ENCODE peak calls at places on chromosomes 2 and 18, in eight cellular contexts. One of them, this sample, is unnamed.

GRCh38 chr2:26185304-26185928 is 12.5 kb downstream of the GAREM2 start:
- DNase-seq in dorsolateral prefrontal cortex: no peak
- DNase-seq in HFF-Myc: no peak
- DNase-seq in GM04503: no peak
- DNase-seq in fibroblast of mammary gland: no peak
- DNase-seq in astrocyte of the spinal cord: no peak
- DNase-seq in H54: no peak
- DNase-seq in caudate nucleus: no peak
- DNase-seq in this sample: no peak

GRCh38 chr2:120735750-120736170 is at the start of gene GLI2:
- DNase-seq in dorsolateral prefrontal cortex: peak; percentile 66
- DNase-seq in HFF-Myc: no peak
- DNase-seq in GM04503: no peak
- DNase-seq in fibroblast of mammary gland: peak; percentile 84
- DNase-seq in astrocyte of the spinal cord: peak; percentile 90
- DNase-seq in H54: peak; percentile 69
- DNase-seq in caudate nucleus: peak; percentile 19
- DNase-seq in this sample: peak; percentile 89

GRCh38 chr2:99806758-99807157 is 316.9 kb upstream of the REV1 start:
- DNase-seq in dorsolateral prefrontal cortex: no peak
- DNase-seq in HFF-Myc: no peak
- DNase-seq in GM04503: peak; percentile 51
- DNase-seq in fibroblast of mammary gland: peak; percentile 39
- DNase-seq in astrocyte of the spinal cord: peak; percentile 65
- DNase-seq in H54: peak; percentile 28
- DNase-seq in caudate nucleus: no peak
- DNase-seq in this sample: peak; percentile 88

GRCh38 chr18:25077933-25078707 is 273.8 kb downstream of the ZNF521 start:
- DNase-seq in dorsolateral prefrontal cortex: no peak
- DNase-seq in HFF-Myc: no peak
- DNase-seq in GM04503: no peak
- DNase-seq in fibroblast of mammary gland: no peak
- DNase-seq in astrocyte of the spinal cord: no peak
- DNase-seq in H54: no peak
- DNase-seq in caudate nucleus: no peak
- DNase-seq in this sample: no peak

GRCh38 chr2:112784199-112785189 is at the start of gene IL1A:
- DNase-seq in dorsolateral prefrontal cortex: no peak
- DNase-seq in HFF-Myc: no peak
- DNase-seq in GM04503: no peak
- DNase-seq in fibroblast of mammary gland: peak; percentile 79
- DNase-seq in astrocyte of the spinal cord: peak; percentile 70
- DNase-seq in H54: peak; percentile 54
- DNase-seq in caudate nucleus: no peak
- DNase-seq in this sample: peak; percentile 82

GRCh38 chr2:207662203-207662602 is 37.0 kb upstream of the METTL21A start:
- DNase-seq in dorsolateral prefrontal cortex: no peak
- DNase-seq in HFF-Myc: no peak
- DNase-seq in GM04503: no peak
- DNase-seq in fibroblast of mammary gland: no peak
- DNase-seq in astrocyte of the spinal cord: no peak
- DNase-seq in H54: no peak
- DNase-seq in caudate nucleus: no peak
- DNase-seq in this sample: no peak

GRCh38 chr2:27442282-27442980 is at the start of gene KRTCAP3:
- DNase-seq in dorsolateral prefrontal cortex: peak; percentile 23
- DNase-seq in HFF-Myc: no peak
- DNase-seq in GM04503: no peak
- DNase-seq in fibroblast of mammary gland: no peak
- DNase-seq in astrocyte of the spinal cord: no peak
- DNase-seq in H54: no peak
- DNase-seq in caudate nucleus: no peak
- DNase-seq in this sample: no peak

GRCh38 chr18:42184685-42185477 is 229.8 kb downstream of the PIK3C3 start:
- DNase-seq in dorsolateral prefrontal cortex: no peak
- DNase-seq in HFF-Myc: no peak
- DNase-seq in GM04503: no peak
- DNase-seq in fibroblast of mammary gland: no peak
- DNase-seq in astrocyte of the spinal cord: no peak
- DNase-seq in H54: no peak
- DNase-seq in caudate nucleus: no peak
- DNase-seq in this sample: no peak

GRCh38 chr2:179612108-179612507 is 249.3 kb downstream of the ZNF385B start:
- DNase-seq in dorsolateral prefrontal cortex: no peak
- DNase-seq in HFF-Myc: no peak
- DNase-seq in GM04503: peak; percentile 88
- DNase-seq in fibroblast of mammary gland: peak; percentile 58
- DNase-seq in astrocyte of the spinal cord: peak; percentile 55
- DNase-seq in H54: no peak
- DNase-seq in caudate nucleus: no peak
- DNase-seq in this sample: peak; percentile 51

GRCh38 chr18:8763611-8764010 is 58.3 kb downstream of the MTCL1 start:
- DNase-seq in dorsolateral prefrontal cortex: no peak
- DNase-seq in HFF-Myc: no peak
- DNase-seq in GM04503: no peak
- DNase-seq in fibroblast of mammary gland: peak; percentile 14
- DNase-seq in astrocyte of the spinal cord: peak; percentile 48
- DNase-seq in H54: no peak
- DNase-seq in caudate nucleus: no peak
- DNase-seq in this sample: no peak

GRCh38 chr18:74314759-74315463 is 728 bp upstream of the C18orf63 start:
- DNase-seq in dorsolateral prefrontal cortex: no peak
- DNase-seq in HFF-Myc: no peak
- DNase-seq in GM04503: no peak
- DNase-seq in fibroblast of mammary gland: no peak
- DNase-seq in astrocyte of the spinal cord: no peak
- DNase-seq in H54: no peak
- DNase-seq in caudate nucleus: no peak
- DNase-seq in this sample: no peak

GRCh38 chr18:79576686-79577351 is 102.8 kb upstream of the CTDP1 start:
- DNase-seq in dorsolateral prefrontal cortex: peak; percentile 86
- DNase-seq in HFF-Myc: no peak
- DNase-seq in GM04503: no peak
- DNase-seq in fibroblast of mammary gland: no peak
- DNase-seq in astrocyte of the spinal cord: peak; percentile 49
- DNase-seq in H54: no peak
- DNase-seq in caudate nucleus: peak; percentile 81
- DNase-seq in this sample: peak; percentile 78

GRCh38 chr18:66603941-66604627 is at the start of gene CDH19:
- DNase-seq in dorsolateral prefrontal cortex: peak; percentile 11
- DNase-seq in HFF-Myc: no peak
- DNase-seq in GM04503: no peak
- DNase-seq in fibroblast of mammary gland: no peak
- DNase-seq in astrocyte of the spinal cord: no peak
- DNase-seq in H54: no peak
- DNase-seq in caudate nucleus: peak; percentile 34
- DNase-seq in this sample: no peak

GRCh38 chr2:43948370-43948769 is 47.4 kb downstream of the LRPPRC start:
- DNase-seq in dorsolateral prefrontal cortex: no peak
- DNase-seq in HFF-Myc: no peak
- DNase-seq in GM04503: no peak
- DNase-seq in fibroblast of mammary gland: no peak
- DNase-seq in astrocyte of the spinal cord: no peak
- DNase-seq in H54: no peak
- DNase-seq in caudate nucleus: no peak
- DNase-seq in this sample: no peak

GRCh38 chr18:37537868-37538525 is 27.6 kb downstream of the CELF4 start:
- DNase-seq in dorsolateral prefrontal cortex: peak; percentile 79
- DNase-seq in HFF-Myc: peak; percentile 4
- DNase-seq in GM04503: no peak
- DNase-seq in fibroblast of mammary gland: peak; percentile 45
- DNase-seq in astrocyte of the spinal cord: peak; percentile 46
- DNase-seq in H54: peak; percentile 67
- DNase-seq in caudate nucleus: peak; percentile 33
- DNase-seq in this sample: peak; percentile 47

GRCh38 chr2:133780099-133780996 is 212.1 kb upstream of the NCKAP5 start:
- DNase-seq in dorsolateral prefrontal cortex: peak; percentile 42
- DNase-seq in HFF-Myc: peak; percentile 44
- DNase-seq in GM04503: no peak
- DNase-seq in fibroblast of mammary gland: peak; percentile 69
- DNase-seq in astrocyte of the spinal cord: peak; percentile 88
- DNase-seq in H54: peak; percentile 20
- DNase-seq in caudate nucleus: peak; percentile 21
- DNase-seq in this sample: peak; percentile 85

GRCh38 chr18:21439453-21439852 is 161.1 kb downstream of the ESCO1 start:
- DNase-seq in dorsolateral prefrontal cortex: no peak
- DNase-seq in HFF-Myc: peak; percentile 48
- DNase-seq in GM04503: peak; percentile 99
- DNase-seq in fibroblast of mammary gland: peak; percentile 96
- DNase-seq in astrocyte of the spinal cord: peak; percentile 67
- DNase-seq in H54: peak; percentile 19
- DNase-seq in caudate nucleus: no peak
- DNase-seq in this sample: peak; percentile 68

GRCh38 chr2:101847661-101848339 is 144.0 kb upstream of the IL1R2 start:
- DNase-seq in dorsolateral prefrontal cortex: no peak
- DNase-seq in HFF-Myc: no peak
- DNase-seq in GM04503: no peak
- DNase-seq in fibroblast of mammary gland: peak; percentile 33
- DNase-seq in astrocyte of the spinal cord: no peak
- DNase-seq in H54: no peak
- DNase-seq in caudate nucleus: no peak
- DNase-seq in this sample: no peak

GRCh38 chr18:4450065-4450676 is 4.9 kb downstream of the DLGAP1 start:
- DNase-seq in dorsolateral prefrontal cortex: peak; percentile 7
- DNase-seq in HFF-Myc: no peak
- DNase-seq in GM04503: no peak
- DNase-seq in fibroblast of mammary gland: no peak
- DNase-seq in astrocyte of the spinal cord: no peak
- DNase-seq in H54: no peak
- DNase-seq in caudate nucleus: no peak
- DNase-seq in this sample: no peak

GRCh38 chr18:57869228-57869627 is 66.1 kb upstream of the ATP8B1 start:
- DNase-seq in dorsolateral prefrontal cortex: no peak
- DNase-seq in HFF-Myc: no peak
- DNase-seq in GM04503: no peak
- DNase-seq in fibroblast of mammary gland: no peak
- DNase-seq in astrocyte of the spinal cord: no peak
- DNase-seq in H54: no peak
- DNase-seq in caudate nucleus: no peak
- DNase-seq in this sample: peak; percentile 19

GRCh38 chr2:3958969-3959368 is 255.6 kb downstream of the DCDC2C start:
- DNase-seq in dorsolateral prefrontal cortex: no peak
- DNase-seq in HFF-Myc: no peak
- DNase-seq in GM04503: no peak
- DNase-seq in fibroblast of mammary gland: no peak
- DNase-seq in astrocyte of the spinal cord: no peak
- DNase-seq in H54: no peak
- DNase-seq in caudate nucleus: no peak
- DNase-seq in this sample: no peak

GRCh38 chr2:101082993-101083392 is 68.2 kb downstream of the TBC1D8 start:
- DNase-seq in dorsolateral prefrontal cortex: no peak
- DNase-seq in HFF-Myc: no peak
- DNase-seq in GM04503: no peak
- DNase-seq in fibroblast of mammary gland: no peak
- DNase-seq in astrocyte of the spinal cord: no peak
- DNase-seq in H54: no peak
- DNase-seq in caudate nucleus: no peak
- DNase-seq in this sample: no peak

GRCh38 chr2:239328306-239329191 is 72.3 kb downstream of the HDAC4 start:
- DNase-seq in dorsolateral prefrontal cortex: no peak
- DNase-seq in HFF-Myc: peak; percentile 26
- DNase-seq in GM04503: peak; percentile 68
- DNase-seq in fibroblast of mammary gland: peak; percentile 91
- DNase-seq in astrocyte of the spinal cord: peak; percentile 94
- DNase-seq in H54: no peak
- DNase-seq in caudate nucleus: peak; percentile 50
- DNase-seq in this sample: peak; percentile 93

GRCh38 chr18:49170145-49170544 is 219.4 kb upstream of the SMAD7 start:
- DNase-seq in dorsolateral prefrontal cortex: no peak
- DNase-seq in HFF-Myc: no peak
- DNase-seq in GM04503: no peak
- DNase-seq in fibroblast of mammary gland: no peak
- DNase-seq in astrocyte of the spinal cord: no peak
- DNase-seq in H54: no peak
- DNase-seq in caudate nucleus: no peak
- DNase-seq in this sample: no peak

GRCh38 chr2:188089896-188090295 is 201.8 kb upstream of the GULP1 start:
- DNase-seq in dorsolateral prefrontal cortex: no peak
- DNase-seq in HFF-Myc: no peak
- DNase-seq in GM04503: no peak
- DNase-seq in fibroblast of mammary gland: peak; percentile 54
- DNase-seq in astrocyte of the spinal cord: peak; percentile 21
- DNase-seq in H54: no peak
- DNase-seq in caudate nucleus: no peak
- DNase-seq in this sample: peak; percentile 39

GRCh38 chr18:50563376-50563775 is 3.5 kb downstream of the MAPK4 start:
- DNase-seq in dorsolateral prefrontal cortex: no peak
- DNase-seq in HFF-Myc: no peak
- DNase-seq in GM04503: no peak
- DNase-seq in fibroblast of mammary gland: no peak
- DNase-seq in astrocyte of the spinal cord: no peak
- DNase-seq in H54: no peak
- DNase-seq in caudate nucleus: no peak
- DNase-seq in this sample: no peak

GRCh38 chr2:215831296-215831913 is 181.9 kb downstream of the MREG start:
- DNase-seq in dorsolateral prefrontal cortex: no peak
- DNase-seq in HFF-Myc: no peak
- DNase-seq in GM04503: no peak
- DNase-seq in fibroblast of mammary gland: peak; percentile 49
- DNase-seq in astrocyte of the spinal cord: no peak
- DNase-seq in H54: no peak
- DNase-seq in caudate nucleus: no peak
- DNase-seq in this sample: peak; percentile 65

GRCh38 chr2:119760237-119760807 is 600 bp downstream of the PTPN4 start:
- DNase-seq in dorsolateral prefrontal cortex: no peak
- DNase-seq in HFF-Myc: no peak
- DNase-seq in GM04503: no peak
- DNase-seq in fibroblast of mammary gland: no peak
- DNase-seq in astrocyte of the spinal cord: no peak
- DNase-seq in H54: no peak
- DNase-seq in caudate nucleus: no peak
- DNase-seq in this sample: no peak

GRCh38 chr2:119488245-119489182 is 35.8 kb downstream of the SCTR start:
- DNase-seq in dorsolateral prefrontal cortex: no peak
- DNase-seq in HFF-Myc: no peak
- DNase-seq in GM04503: no peak
- DNase-seq in fibroblast of mammary gland: no peak
- DNase-seq in astrocyte of the spinal cord: no peak
- DNase-seq in H54: no peak
- DNase-seq in caudate nucleus: no peak
- DNase-seq in this sample: no peak

GRCh38 chr2:75031906-75032803 is 73.7 kb downstream of the POLE4 start:
- DNase-seq in dorsolateral prefrontal cortex: no peak
- DNase-seq in HFF-Myc: no peak
- DNase-seq in GM04503: no peak
- DNase-seq in fibroblast of mammary gland: no peak
- DNase-seq in astrocyte of the spinal cord: no peak
- DNase-seq in H54: no peak
- DNase-seq in caudate nucleus: no peak
- DNase-seq in this sample: no peak

GRCh38 chr18:73733806-73734314 is 413.8 kb downstream of the FBXO15 start:
- DNase-seq in dorsolateral prefrontal cortex: no peak
- DNase-seq in HFF-Myc: no peak
- DNase-seq in GM04503: no peak
- DNase-seq in fibroblast of mammary gland: no peak
- DNase-seq in astrocyte of the spinal cord: no peak
- DNase-seq in H54: no peak
- DNase-seq in caudate nucleus: peak; percentile 57
- DNase-seq in this sample: peak; percentile 38

GRCh38 chr2:199973703-199974102 is 18.3 kb downstream of the MAIP1 start:
- DNase-seq in dorsolateral prefrontal cortex: no peak
- DNase-seq in HFF-Myc: no peak
- DNase-seq in GM04503: no peak
- DNase-seq in fibroblast of mammary gland: peak; percentile 62
- DNase-seq in astrocyte of the spinal cord: peak; percentile 63
- DNase-seq in H54: no peak
- DNase-seq in caudate nucleus: no peak
- DNase-seq in this sample: peak; percentile 86

GRCh38 chr2:159030674-159031380 is 62.4 kb downstream of the TANC1 start:
- DNase-seq in dorsolateral prefrontal cortex: no peak
- DNase-seq in HFF-Myc: no peak
- DNase-seq in GM04503: peak; percentile 56
- DNase-seq in fibroblast of mammary gland: peak; percentile 76
- DNase-seq in astrocyte of the spinal cord: peak; percentile 71
- DNase-seq in H54: peak; percentile 58
- DNase-seq in caudate nucleus: no peak
- DNase-seq in this sample: peak; percentile 90

GRCh38 chr2:43345872-43346271 is 119.5 kb upstream of the ZFP36L2 start:
- DNase-seq in dorsolateral prefrontal cortex: no peak
- DNase-seq in HFF-Myc: no peak
- DNase-seq in GM04503: no peak
- DNase-seq in fibroblast of mammary gland: no peak
- DNase-seq in astrocyte of the spinal cord: no peak
- DNase-seq in H54: no peak
- DNase-seq in caudate nucleus: no peak
- DNase-seq in this sample: no peak